ENCODE peak calls at places on chromosomes 11 and 22, in nine cellular contexts. P, H, W, I, L, X, O, V and Q are unnamed samples.

GRCh38 chr11:46493786-46494185 is 100.0 kb downstream of the AMBRA1 start:
- DNase-seq in X (no peak), I (no peak), H (no peak), P (no peak), V (no peak), W (no peak), O (no peak), L (no peak), Q (no peak)

GRCh38 chr11:31499576-31500178 is 9.7 kb downstream of the IMMP1L start:
- DNase-seq in V (peak), W (no peak), X (no peak), I (peak), O (no peak), L (peak), H (no peak), P (no peak), Q (no peak)

GRCh38 chr11:22928207-22928917 is 68.1 kb upstream of the CCDC179 start:
- DNase-seq in O (peak), X (no peak), V (peak), W (no peak), H (no peak), P (no peak), I (no peak), L (no peak), Q (no peak)

GRCh38 chr11:44530413-44531115 is 34.9 kb upstream of the CD82 start:
- DNase-seq in X (no peak), V (peak), O (no peak), H (no peak), W (no peak), L (no peak), I (no peak), P (no peak), Q (no peak)

GRCh38 chr11:116861539-116861938 is 24.1 kb upstream of the APOA1 start:
- DNase-seq in P (no peak), L (no peak), H (no peak), V (peak), W (no peak), O (no peak), X (no peak), I (peak), Q (no peak)

GRCh38 chr11:90148900-90149299 is 14.4 kb downstream of the NAALAD2 start:
- DNase-seq in W (no peak), L (no peak), X (no peak), O (no peak), V (no peak), P (no peak), H (no peak), I (no peak), Q (no peak)

GRCh38 chr22:41664490-41664889 is 24.2 kb downstream of the SNU13 start:
- DNase-seq in W (no peak), I (no peak), O (no peak), L (no peak), X (no peak), H (no peak), V (no peak), P (no peak), Q (no peak)

GRCh38 chr11:2968501-2968900 is 23.6 kb downstream of the NAP1L4 start:
- DNase-seq in H (no peak), O (no peak), V (no peak), I (no peak), P (no peak), L (no peak), W (no peak), X (no peak), Q (no peak)

GRCh38 chr11:8006349-8006977 is 19.3 kb downstream of the EIF3F start:
- DNase-seq in W (peak), I (peak), L (no peak), P (peak), O (peak), X (peak), V (peak), H (no peak), Q (peak)

GRCh38 chr22:20243545-20244249 is 24.4 kb downstream of the RTN4R start:
- DNase-seq in O (peak), W (peak), X (peak), P (peak), V (peak), H (peak), I (peak), L (no peak), Q (peak)

GRCh38 chr11:128522943-128523518 is 64.3 kb downstream of the ETS1 start:
- DNase-seq in V (no peak), W (no peak), H (no peak), L (no peak), P (no peak), X (no peak), I (no peak), O (no peak), Q (no peak)

GRCh38 chr11:59097113-59097708 is 9.8 kb upstream of the FAM111B start:
- DNase-seq in X (no peak), W (peak), O (peak), L (peak), H (peak), V (peak), I (peak), P (peak), Q (no peak)

GRCh38 chr11:102007567-102008437 is 39.4 kb upstream of the CFAP300 start:
- DNase-seq in P (no peak), O (peak), X (no peak), V (peak), L (peak), W (peak), I (peak), H (no peak), Q (no peak)

GRCh38 chr11:28820296-28820989 is 712.3 kb downstream of the METTL15 start:
- DNase-seq in I (no peak), H (no peak), W (no peak), X (no peak), O (no peak), L (no peak), V (peak), P (no peak), Q (no peak)

GRCh38 chr22:20656516-20656901 is 117.4 kb upstream of the SERPIND1 start:
- DNase-seq in P (no peak), I (no peak), L (no peak), W (no peak), X (no peak), H (no peak), O (no peak), V (no peak), Q (no peak)

GRCh38 chr11:110092577-110093406 is at the start of gene ZC3H12C:
- DNase-seq in O (peak), L (peak), I (peak), H (peak), V (peak), X (peak), W (peak), P (no peak), Q (peak)

GRCh38 chr11:108645956-108646355 is 18.9 kb upstream of the DDX10 start:
- DNase-seq in W (no peak), X (no peak), O (no peak), L (no peak), P (no peak), H (no peak), I (no peak), V (no peak), Q (no peak)

GRCh38 chr11:131353761-131354160 is 16.7 kb upstream of the NTM start:
- DNase-seq in V (no peak), P (no peak), L (no peak), H (no peak), O (no peak), X (no peak), I (no peak), W (no peak), Q (no peak)

GRCh38 chr22:24440718-24441405 is 13.5 kb downstream of the ADORA2A start:
- DNase-seq in V (no peak), H (no peak), I (no peak), P (no peak), O (no peak), X (peak), L (no peak), W (no peak), Q (no peak)

GRCh38 chr11:94558932-94559331 is 8.2 kb upstream of the PIWIL4 start:
- DNase-seq in O (no peak), L (no peak), I (no peak), H (no peak), X (no peak), P (no peak), V (no peak), W (no peak), Q (no peak)

GRCh38 chr22:32083814-32084213 is 40.8 kb downstream of the SLC5A1 start:
- DNase-seq in X (no peak), V (no peak), I (no peak), L (no peak), O (no peak), P (no peak), W (no peak), H (no peak), Q (no peak)

GRCh38 chr11:128610765-128611617 is 23.6 kb upstream of the ETS1 start:
- DNase-seq in V (no peak), W (no peak), I (no peak), O (no peak), X (no peak), H (no peak), L (no peak), P (peak), Q (no peak)

GRCh38 chr11:9600651-9601040 is 27.2 kb downstream of the WEE1 start:
- DNase-seq in V (no peak), X (no peak), H (no peak), I (no peak), P (no peak), O (no peak), L (no peak), W (no peak), Q (no peak)

GRCh38 chr22:49642741-49643140 is 184.9 kb downstream of the BRD1 start:
- DNase-seq in I (no peak), V (no peak), P (no peak), L (no peak), H (no peak), X (no peak), O (no peak), W (no peak), Q (no peak)

GRCh38 chr11:117807482-117808272 is 10.7 kb upstream of the DSCAML1 start:
- DNase-seq in O (peak), P (peak), V (peak), W (peak), I (peak), L (no peak), H (peak), X (peak), Q (peak)

GRCh38 chr11:35736952-35737351 is 74.4 kb downstream of the TRIM44 start:
- DNase-seq in V (no peak), O (no peak), P (no peak), L (no peak), W (no peak), I (no peak), X (no peak), H (no peak), Q (no peak)

GRCh38 chr11:28228196-28228595 is 120.0 kb downstream of the METTL15 start:
- DNase-seq in L (no peak), X (no peak), O (no peak), I (no peak), P (no peak), W (no peak), V (peak), H (no peak), Q (no peak)

GRCh38 chr22:39666926-39667325 is 96.4 kb downstream of the CACNA1I start:
- DNase-seq in W (no peak), V (no peak), I (no peak), L (no peak), O (peak), X (no peak), P (no peak), H (no peak), Q (no peak)
- TF ChIP-seq CTCF in W (no peak), V (no peak), I (no peak), L (no peak), O (no peak), X (no peak), P (no peak), H (no peak), Q (no peak)

GRCh38 chr11:134290646-134291045 is 14.5 kb downstream of the GLB1L3 start:
- DNase-seq in X (no peak), H (no peak), O (no peak), W (no peak), V (no peak), L (no peak), I (no peak), P (no peak), Q (no peak)

GRCh38 chr11:134293119-134294113 is 17.2 kb downstream of the GLB1L3 start:
- DNase-seq in H (no peak), X (no peak), O (no peak), W (no peak), L (no peak), I (no peak), P (no peak), V (no peak), Q (no peak)

GRCh38 chr11:134291196-134291595 is 15.0 kb downstream of the GLB1L3 start:
- DNase-seq in W (no peak), H (no peak), X (no peak), V (no peak), P (no peak), L (no peak), I (no peak), O (no peak), Q (no peak)

GRCh38 chr11:134292661-134293060 is 16.5 kb downstream of the GLB1L3 start:
- DNase-seq in O (no peak), L (no peak), V (no peak), X (no peak), I (no peak), P (no peak), W (no peak), H (no peak), Q (no peak)

DNA sequence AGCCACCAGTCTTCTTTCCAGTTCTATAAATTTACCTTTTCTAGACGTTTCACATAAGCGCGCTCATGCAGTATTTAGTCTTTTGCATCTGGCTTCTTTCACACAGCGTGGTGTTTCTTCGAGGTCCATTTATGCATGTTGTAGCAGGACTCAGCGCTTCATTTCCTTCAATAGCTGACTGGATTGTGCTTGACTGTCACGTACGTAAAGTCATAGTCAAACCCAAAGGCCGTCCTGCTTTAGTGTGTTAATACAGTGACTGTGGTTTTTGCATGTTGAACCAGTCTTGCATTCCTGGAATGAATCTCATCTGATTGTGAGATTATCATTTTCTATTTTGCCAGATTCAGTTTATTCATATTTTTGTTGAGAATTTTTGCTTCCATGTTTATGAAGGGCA is 18.5 kb downstream of the GLB1L3 start:
- DNase-seq in H (no peak), X (no peak), P (no peak), O (no peak), V (no peak), L (no peak), I (no peak), W (no peak), Q (no peak)
- TF ChIP-seq CTCF in H (no peak), X (no peak), P (no peak), O (no peak), V (no peak), L (no peak), I (no peak), W (no peak), Q (no peak)

DNA sequence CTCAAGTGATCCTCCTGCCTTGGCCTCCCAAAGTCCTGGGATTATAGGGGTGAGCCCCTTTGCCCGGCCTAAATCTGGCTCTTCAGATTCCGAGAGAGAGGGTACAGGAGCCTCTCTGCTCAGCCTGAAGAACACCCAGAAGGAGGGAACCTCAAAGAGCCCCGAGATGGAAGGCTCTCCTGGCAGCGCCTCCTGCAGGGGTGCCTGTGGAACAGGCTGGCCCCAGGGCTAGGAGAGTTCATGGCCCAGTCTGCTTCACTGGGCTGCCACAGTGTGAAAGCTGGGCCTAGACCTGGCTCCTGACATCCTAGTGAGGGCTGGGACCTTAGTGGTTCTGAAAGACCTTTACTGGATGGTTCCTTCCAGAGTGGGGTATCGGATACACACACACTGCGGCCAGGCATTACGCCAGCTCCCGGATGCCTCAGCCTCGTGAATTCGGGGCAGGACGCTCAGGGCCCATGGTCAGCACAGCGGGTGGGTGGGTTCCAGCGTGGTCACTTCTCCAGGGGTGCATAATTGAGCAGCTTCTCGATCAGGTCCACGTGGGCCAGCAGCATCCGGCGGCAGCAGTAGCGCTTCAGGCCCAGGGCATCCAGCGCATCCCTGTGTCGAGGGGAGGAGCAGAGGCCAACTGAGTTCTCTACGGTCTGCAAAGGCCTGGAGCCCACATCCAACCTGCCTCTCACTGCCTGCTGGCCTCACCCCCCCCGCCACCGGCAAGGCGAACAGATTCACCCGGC is 2.3 kb downstream of the POLR2L start:
- DNase-seq in W (no peak), L (no peak), O (no peak), P (no peak), X (no peak), H (no peak), I (no peak), V (no peak), Q (no peak)
- TF ChIP-seq CTCF in W (peak), L (peak), O (peak), P (no peak), X (no peak), H (peak), I (peak), V (peak), Q (no peak)

GRCh38 chr11:34305780-34306179 is 52.0 kb downstream of the ABTB2 start:
- DNase-seq in W (no peak), X (no peak), I (no peak), O (no peak), V (no peak), L (no peak), P (no peak), H (no peak), Q (no peak)

GRCh38 chr11:34308049-34308692 is 49.6 kb downstream of the ABTB2 start:
- DNase-seq in W (no peak), V (no peak), L (no peak), X (no peak), O (no peak), I (no peak), P (no peak), H (no peak), Q (no peak)

GRCh38 chr11:34309970-34310369 is 47.8 kb downstream of the ABTB2 start:
- DNase-seq in V (no peak), P (no peak), X (no peak), W (no peak), I (no peak), O (peak), L (no peak), H (no peak), Q (no peak)

GRCh38 chr11:34311126-34311525 is 46.7 kb downstream of the ABTB2 start:
- DNase-seq in H (no peak), V (no peak), O (no peak), X (no peak), P (no peak), L (no peak), I (no peak), W (no peak), Q (no peak)

DNA sequence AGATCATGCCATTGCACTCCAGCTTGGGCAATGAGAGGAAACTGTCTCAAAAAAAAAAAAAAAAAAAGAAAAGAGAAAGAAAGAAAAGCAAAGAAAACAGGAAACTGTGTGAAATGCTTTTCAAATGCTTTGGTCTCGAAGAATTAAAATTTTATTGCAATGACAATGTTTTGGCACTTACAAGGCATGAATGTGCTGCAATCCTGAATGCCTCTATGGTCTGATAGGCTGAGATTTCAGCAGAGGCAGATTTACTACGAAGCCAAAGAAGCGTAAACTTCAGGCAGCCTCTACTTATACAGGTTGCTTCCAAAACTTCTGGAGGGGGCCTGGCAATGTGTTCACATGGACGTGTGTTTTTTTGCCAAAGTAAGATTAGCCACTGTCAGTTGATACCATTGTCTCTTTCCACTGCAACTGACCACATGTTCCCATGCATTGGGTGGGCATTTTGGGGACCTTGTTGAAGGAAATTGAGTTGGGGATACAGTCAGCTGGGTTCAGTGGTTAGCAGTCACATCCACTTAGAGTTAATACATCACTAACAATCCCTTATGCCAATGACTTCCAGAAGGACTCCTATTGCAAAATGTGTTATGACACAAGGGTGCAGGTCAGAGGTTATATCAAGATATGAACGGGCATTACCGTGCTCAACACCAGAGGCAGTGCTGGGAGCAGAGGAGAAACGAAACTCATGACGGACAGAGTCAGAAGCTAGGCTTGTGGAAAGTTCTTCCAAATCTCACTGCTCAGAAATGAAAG is 48.8 kb downstream of the ABTB2 start:
- DNase-seq in O (no peak), H (no peak), X (no peak), I (no peak), W (no peak), P (no peak), L (no peak), V (peak), Q (no peak)
- TF ChIP-seq CTCF in O (no peak), H (peak), X (no peak), I (no peak), W (no peak), P (no peak), L (no peak), V (no peak), Q (no peak)

GRCh38 chr11:11620251-11620965 is 1.4 kb downstream of the GALNT18 start:
- DNase-seq in X (peak), O (peak), L (no peak), H (peak), V (no peak), P (no peak), I (peak), W (no peak), Q (peak)
- TF ChIP-seq CTCF in X (no peak), O (no peak), L (no peak), H (no peak), V (no peak), P (no peak), I (no peak), W (no peak), Q (no peak)

GRCh38 chr11:103436131-103436770 is 327.0 kb downstream of the DYNC2H1 start:
- DNase-seq in I (no peak), L (no peak), H (no peak), V (no peak), P (no peak), W (no peak), X (no peak), O (no peak), Q (no peak)
- TF ChIP-seq CTCF in I (no peak), L (no peak), H (no peak), V (no peak), P (no peak), W (no peak), X (no peak), O (no peak), Q (no peak)